ENCODE peak calls at places on chromosomes 16 and 17, in four cellular contexts. K is upper lobe of left lung, J is breast epithelium, A is stomach. E is an unnamed sample.

GRCh38 chr17:62653831-62654829 is 26.7 kb downstream of the MRC2 start:
- DNase-seq in K (peak), J (no peak), A (peak), E (no peak)

GRCh38 chr17:56165017-56165720 is 11.9 kb downstream of the ANKFN1 start:
- DNase-seq in K (no peak), J (no peak), A (no peak), E (no peak)

GRCh38 chr17:66676421-66676820 is 158.5 kb upstream of the CACNG5 start:
- DNase-seq in K (no peak), J (peak), A (peak), E (no peak)

GRCh38 chr17:32875904-32876413 is 965 bp downstream of the MYO1D start:
- DNase-seq in K (no peak), J (no peak), A (no peak), E (no peak)

GRCh38 chr16:71727545-71728324 is 3.2 kb upstream of the PHLPP2 start:
- DNase-seq in K (no peak), J (no peak), A (no peak), E (no peak)

GRCh38 chr17:30576326-30576861 is 99.2 kb downstream of the GOSR1 start:
- DNase-seq in K (peak), J (peak), A (no peak), E (no peak)

GRCh38 chr16:86816930-86817625 is 238.7 kb downstream of the FOXL1 start:
- DNase-seq in K (no peak), J (no peak), A (no peak), E (no peak)

GRCh38 chr17:79971651-79972050 is 64.0 kb downstream of the TBC1D16 start:
- DNase-seq in K (no peak), J (peak), A (no peak), E (no peak)

GRCh38 chr16:50635505-50636392 is 45.4 kb downstream of the SNX20 start:
- DNase-seq in K (no peak), J (no peak), A (no peak), E (no peak)

GRCh38 chr17:65278820-65279184 is 141.6 kb downstream of the RGS9 start:
- DNase-seq in K (no peak), J (no peak), A (no peak), E (no peak)

GRCh38 chr16:6177781-6178180 is 1080.2 kb upstream of the EEF2KMT start:
- DNase-seq in K (no peak), J (no peak), A (no peak), E (no peak)

GRCh38 chr17:77529328-77529650 is 388.5 kb downstream of the SEC14L1 start:
- DNase-seq in K (no peak), J (no peak), A (no peak), E (no peak)

GRCh38 chr17:58224315-58224714 is 5.3 kb upstream of the MKS1 start:
- DNase-seq in K (no peak), J (no peak), A (no peak), E (no peak)

GRCh38 chr17:2724783-2725164 is 13.2 kb upstream of the CLUH start:
- DNase-seq in K (peak), J (no peak), A (peak), E (peak)

GRCh38 chr17:2722611-2723010 is 11.0 kb upstream of the CLUH start:
- DNase-seq in K (no peak), J (no peak), A (no peak), E (no peak)

GRCh38 chr17:2723505-2723996 is 12.0 kb upstream of the CLUH start:
- DNase-seq in K (no peak), J (no peak), A (no peak), E (no peak)

GRCh38 chr17:2721603-2722002 is 10.0 kb upstream of the CLUH start:
- DNase-seq in K (no peak), J (no peak), A (no peak), E (no peak)

DNA sequence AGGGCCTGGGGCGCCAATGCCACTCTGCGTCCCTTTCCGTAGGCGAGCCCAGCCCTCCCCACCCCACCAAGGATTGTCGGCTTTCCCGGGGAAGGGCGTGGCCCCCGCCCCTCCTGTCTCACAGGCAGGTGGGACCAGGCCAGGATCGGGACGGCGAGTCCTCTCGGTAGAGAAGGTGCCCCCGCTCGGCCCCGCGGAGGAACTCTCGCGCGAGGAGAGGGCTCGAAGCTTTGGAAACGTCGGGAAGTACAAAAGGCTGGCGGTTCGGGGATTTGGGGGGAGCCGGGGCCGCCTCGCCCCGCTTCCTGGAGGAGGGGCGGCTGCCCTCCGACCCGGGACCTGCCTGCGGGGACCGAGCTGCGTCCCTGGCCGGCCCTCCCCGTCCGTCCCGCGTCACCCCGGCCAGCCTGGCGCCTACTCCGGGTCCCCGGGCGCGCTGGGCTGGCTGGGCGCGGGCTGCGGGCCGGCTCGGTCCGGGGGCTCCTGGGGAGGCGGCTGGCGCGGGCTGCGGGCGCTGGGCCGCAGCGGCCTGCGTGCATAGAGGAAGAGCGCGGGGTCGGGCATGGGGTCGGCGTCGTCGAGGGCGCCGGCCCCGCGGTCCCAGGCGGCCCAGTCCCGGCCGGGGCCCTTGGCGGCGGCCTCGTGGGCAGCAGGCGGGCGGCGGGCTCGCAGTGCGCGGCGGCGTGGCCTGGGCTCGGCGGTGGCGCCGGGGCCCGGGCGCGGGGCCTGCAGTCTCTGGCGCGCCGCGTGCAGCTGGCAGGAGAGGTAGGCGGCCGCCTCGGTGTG is 12.6 kb upstream of the CLUH start:
- DNase-seq in K (peak), J (no peak), A (no peak), E (no peak)
- TF ChIP-seq POLR2A in K (no peak), J (no peak), A (no peak), E (no peak)

GRCh38 chr17:1491406-1492248 is 859 bp downstream of the MYO1C start:
- DNase-seq in K (peak), J (no peak), A (peak), E (peak)

GRCh38 chr17:1493291-1493980 is 950 bp upstream of the MYO1C start:
- DNase-seq in K (no peak), J (no peak), A (peak), E (peak)

GRCh38 chr17:1492249-1493206 is at the start of gene MYO1C:
- DNase-seq in K (peak), J (no peak), A (no peak), E (no peak)

GRCh38 chr17:1488826-1489275 is 3.6 kb downstream of the MYO1C start:
- DNase-seq in K (no peak), J (no peak), A (no peak), E (no peak)

DNA sequence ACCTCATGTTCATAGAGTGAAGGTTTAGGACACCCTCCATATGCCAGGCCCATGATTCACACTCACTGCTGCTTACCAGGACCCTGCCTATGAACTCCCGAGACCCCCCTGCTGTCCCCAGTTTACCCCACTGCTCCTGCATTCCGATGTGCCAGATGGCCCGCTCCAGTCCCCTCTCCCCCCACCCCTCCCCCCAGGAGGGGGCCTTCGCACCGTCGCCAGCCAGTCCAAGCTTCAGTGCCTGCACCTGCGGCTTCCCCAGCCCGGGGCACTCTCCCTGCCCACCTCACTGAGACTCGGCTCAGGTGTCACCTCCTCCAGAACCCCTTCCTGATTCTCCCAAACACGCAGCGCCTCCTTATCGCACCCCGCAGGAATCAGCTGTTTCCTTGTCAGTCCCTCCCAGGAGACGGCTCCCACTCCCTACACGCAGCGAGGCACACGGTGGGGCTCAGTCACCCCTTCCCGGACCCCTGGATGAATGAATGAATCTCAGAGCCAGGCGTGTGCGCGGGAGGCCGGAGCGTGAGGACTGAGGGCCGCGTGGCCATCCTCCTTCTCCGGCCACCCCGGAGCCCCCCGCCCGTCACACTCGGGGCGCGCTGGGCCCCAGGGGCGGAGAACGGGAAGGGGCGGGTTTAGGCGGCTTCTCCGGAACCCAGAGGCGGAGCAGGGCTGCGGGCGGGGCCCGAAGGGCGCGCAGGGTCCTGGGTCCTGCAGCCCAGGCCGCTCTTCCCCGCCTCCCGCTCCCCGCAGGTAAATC is 1.7 kb downstream of the MYO1C start:
- DNase-seq in K (peak), J (no peak), A (peak), E (peak)
- TF ChIP-seq POLR2A in K (no peak), J (peak), A (no peak), E (peak)

DNA sequence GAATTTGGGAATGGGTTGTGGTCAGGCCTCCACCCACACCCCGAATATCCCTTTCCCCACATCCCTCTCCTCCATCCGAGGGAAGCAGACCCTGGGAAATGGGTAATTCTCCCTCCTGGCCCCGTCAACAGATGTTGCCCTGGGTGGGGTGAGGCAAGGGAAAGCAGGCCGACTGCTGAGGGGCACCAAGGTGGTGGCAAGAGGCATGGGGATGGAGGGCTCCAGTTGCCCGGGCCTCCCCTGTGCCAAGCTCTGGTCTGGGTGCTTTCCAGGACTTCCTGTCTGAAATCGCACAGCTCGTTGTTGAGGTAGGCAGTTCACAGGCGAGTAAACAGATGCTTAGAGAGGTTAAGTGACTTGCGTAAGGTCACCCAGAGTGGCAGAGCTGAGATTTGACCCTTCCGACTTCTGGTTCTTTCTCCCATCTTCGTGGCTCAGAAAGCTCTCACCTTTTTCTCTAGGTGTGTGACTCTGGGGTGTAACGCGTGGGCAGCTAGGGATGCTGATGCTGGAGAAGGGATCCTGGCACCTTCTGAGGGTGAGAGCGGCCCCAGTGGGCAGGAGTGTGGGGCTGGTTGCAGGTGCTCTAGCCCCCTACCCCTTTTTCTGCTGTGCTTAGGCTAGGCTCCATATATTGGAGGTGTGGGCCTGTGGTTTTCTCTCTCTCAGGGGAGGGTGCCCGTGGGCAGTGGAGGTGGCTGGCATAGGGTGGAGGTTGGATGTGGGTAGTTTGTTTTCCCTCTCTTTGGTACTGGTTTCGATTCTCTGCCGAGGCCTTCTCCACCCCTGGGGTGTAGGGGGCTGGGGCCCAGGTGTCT is 17.2 kb downstream of the RARA start:
- DNase-seq in K (no peak), J (no peak), A (no peak), E (peak)
- TF ChIP-seq POLR2A in K (no peak), J (no peak), A (no peak), E (no peak)

DNA sequence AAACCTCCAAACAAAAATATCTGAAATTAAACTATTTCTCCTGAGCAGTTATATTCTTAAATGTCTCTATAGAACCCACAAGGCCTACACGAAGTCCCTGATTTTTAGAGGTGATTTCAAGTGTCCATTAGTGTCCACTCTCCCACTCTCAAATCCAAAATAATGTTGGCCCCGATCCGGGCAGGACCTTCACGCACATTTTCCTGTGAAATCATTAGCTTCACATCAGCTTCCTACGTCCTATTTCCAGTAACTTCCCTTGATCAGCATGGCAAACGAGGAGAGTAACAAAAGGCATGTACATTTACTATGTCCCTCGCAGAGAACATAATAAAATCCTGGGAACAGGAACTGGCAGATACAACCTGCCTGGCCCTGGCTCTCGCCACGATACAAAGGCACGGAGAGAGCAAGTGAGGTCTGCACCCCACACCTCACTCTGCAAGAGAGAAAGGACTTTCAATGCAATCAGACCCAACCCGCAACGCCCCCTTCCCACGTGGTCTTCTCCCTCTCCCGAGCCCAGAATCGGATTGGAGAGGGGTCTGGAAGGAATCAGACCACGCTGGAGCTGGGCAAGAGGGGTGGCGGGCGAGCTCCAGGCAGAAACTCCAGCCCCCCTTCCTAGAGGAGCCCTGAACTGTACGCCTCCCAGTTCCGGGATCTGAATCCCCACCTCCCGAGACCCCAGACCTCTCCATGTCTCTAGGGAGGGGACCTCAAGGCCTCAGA is 17.5 kb upstream of the C17orf78 start:
- DNase-seq in K (no peak), J (peak), A (peak), E (peak)
- TF ChIP-seq POLR2A in K (no peak), J (no peak), A (no peak), E (peak)

GRCh38 chr16:67719048-67719777 is at the start of gene GFOD2:
- DNase-seq in K (peak), J (peak), A (peak), E (peak)
- TF ChIP-seq POLR2A in K (no peak), J (peak), A (no peak), E (peak)

GRCh38 chr17:4101127-4101798 is 41.6 kb downstream of the ZZEF1 start:
- DNase-seq in K (no peak), J (no peak), A (no peak), E (no peak)
- TF ChIP-seq POLR2A in K (no peak), J (no peak), A (no peak), E (no peak)